ENCODE peak calls at places on chromosomes 12 and 14, in five cellular contexts. One of them, this sample, is unnamed.

GRCh38 chr12:9134981-9135628 is 19.4 kb upstream of the A2M start:
- DNase-seq in tibial nerve: no peak
- DNase-seq in choroid plexus epithelial cell: peak
- DNase-seq in pancreas: no peak
- DNase-seq in bronchial epithelial cell: peak
- DNase-seq in this sample: no peak

GRCh38 chr12:112294793-112295192 is 87.4 kb downstream of the HECTD4 start:
- DNase-seq in tibial nerve: no peak
- DNase-seq in choroid plexus epithelial cell: peak
- DNase-seq in pancreas: no peak
- DNase-seq in bronchial epithelial cell: peak
- DNase-seq in this sample: no peak

GRCh38 chr14:36271939-36272907 is 48.2 kb downstream of the MBIP start:
- DNase-seq in tibial nerve: no peak
- DNase-seq in choroid plexus epithelial cell: peak
- DNase-seq in pancreas: peak
- DNase-seq in bronchial epithelial cell: peak
- DNase-seq in this sample: peak

GRCh38 chr12:60184096-60184495 is 588.3 kb downstream of the SLC16A7 start:
- DNase-seq in tibial nerve: no peak
- DNase-seq in choroid plexus epithelial cell: no peak
- DNase-seq in pancreas: no peak
- DNase-seq in bronchial epithelial cell: no peak
- DNase-seq in this sample: no peak

GRCh38 chr14:71591929-71592328 is 340.3 kb upstream of the RGS6 start:
- DNase-seq in tibial nerve: no peak
- DNase-seq in choroid plexus epithelial cell: peak
- DNase-seq in pancreas: no peak
- DNase-seq in bronchial epithelial cell: peak
- DNase-seq in this sample: no peak

GRCh38 chr12:123160801-123161487 is 10.1 kb upstream of the PITPNM2 start:
- DNase-seq in tibial nerve: no peak
- DNase-seq in choroid plexus epithelial cell: peak
- DNase-seq in pancreas: no peak
- DNase-seq in bronchial epithelial cell: no peak
- DNase-seq in this sample: no peak

GRCh38 chr14:68473050-68473449 is 319.8 kb downstream of the ZFP36L1 start:
- DNase-seq in tibial nerve: no peak
- DNase-seq in choroid plexus epithelial cell: no peak
- DNase-seq in pancreas: peak
- DNase-seq in bronchial epithelial cell: no peak
- DNase-seq in this sample: no peak

GRCh38 chr12:24864796-24865125 is 84.1 kb downstream of the BCAT1 start:
- DNase-seq in tibial nerve: no peak
- DNase-seq in choroid plexus epithelial cell: peak
- DNase-seq in pancreas: no peak
- DNase-seq in bronchial epithelial cell: no peak
- DNase-seq in this sample: no peak

GRCh38 chr12:16352481-16352880 is 5.0 kb downstream of the MGST1 start:
- DNase-seq in tibial nerve: no peak
- DNase-seq in choroid plexus epithelial cell: peak
- DNase-seq in pancreas: no peak
- DNase-seq in bronchial epithelial cell: peak
- DNase-seq in this sample: no peak

GRCh38 chr14:29528889-29529288 is 398.8 kb downstream of the PRKD1 start:
- DNase-seq in tibial nerve: no peak
- DNase-seq in choroid plexus epithelial cell: peak
- DNase-seq in pancreas: no peak
- DNase-seq in bronchial epithelial cell: no peak
- DNase-seq in this sample: no peak

GRCh38 chr12:990649-991349 is at the start of gene ERC1:
- DNase-seq in tibial nerve: peak
- DNase-seq in choroid plexus epithelial cell: peak
- DNase-seq in pancreas: peak
- DNase-seq in bronchial epithelial cell: peak
- DNase-seq in this sample: peak

GRCh38 chr14:66652736-66653135 is 144.8 kb downstream of the GPHN start:
- DNase-seq in tibial nerve: no peak
- DNase-seq in choroid plexus epithelial cell: peak
- DNase-seq in pancreas: no peak
- DNase-seq in bronchial epithelial cell: no peak
- DNase-seq in this sample: no peak

GRCh38 chr14:33009673-33010072 is 71.0 kb downstream of the NPAS3 start:
- DNase-seq in tibial nerve: no peak
- DNase-seq in choroid plexus epithelial cell: no peak
- DNase-seq in pancreas: no peak
- DNase-seq in bronchial epithelial cell: no peak
- DNase-seq in this sample: no peak

GRCh38 chr12:70185301-70185700 is 57.9 kb upstream of the CNOT2 start:
- DNase-seq in tibial nerve: no peak
- DNase-seq in choroid plexus epithelial cell: no peak
- DNase-seq in pancreas: no peak
- DNase-seq in bronchial epithelial cell: peak
- DNase-seq in this sample: no peak

GRCh38 chr14:35258420-35258819 is 33.8 kb upstream of the PSMA6 start:
- DNase-seq in tibial nerve: no peak
- DNase-seq in choroid plexus epithelial cell: no peak
- DNase-seq in pancreas: no peak
- DNase-seq in bronchial epithelial cell: no peak
- DNase-seq in this sample: no peak

GRCh38 chr14:83071888-83072501 is 1538.3 kb upstream of the SEL1L start:
- DNase-seq in tibial nerve: no peak
- DNase-seq in choroid plexus epithelial cell: peak
- DNase-seq in pancreas: no peak
- DNase-seq in bronchial epithelial cell: peak
- DNase-seq in this sample: no peak

GRCh38 chr12:3119745-3120660 is 42.8 kb downstream of the TSPAN9 start:
- DNase-seq in tibial nerve: no peak
- DNase-seq in choroid plexus epithelial cell: peak
- DNase-seq in pancreas: peak
- DNase-seq in bronchial epithelial cell: peak
- DNase-seq in this sample: no peak

GRCh38 chr12:74641694-74642093 is 104.1 kb downstream of the ATXN7L3B start:
- DNase-seq in tibial nerve: no peak
- DNase-seq in choroid plexus epithelial cell: no peak
- DNase-seq in pancreas: no peak
- DNase-seq in bronchial epithelial cell: no peak
- DNase-seq in this sample: no peak

GRCh38 chr12:1935700-1936378 is 17.4 kb upstream of the CACNA2D4 start:
- DNase-seq in tibial nerve: no peak
- DNase-seq in choroid plexus epithelial cell: no peak
- DNase-seq in pancreas: peak
- DNase-seq in bronchial epithelial cell: no peak
- DNase-seq in this sample: peak

GRCh38 chr14:70045296-70045695 is 143.5 kb downstream of the SLC8A3 start:
- DNase-seq in tibial nerve: no peak
- DNase-seq in choroid plexus epithelial cell: no peak
- DNase-seq in pancreas: no peak
- DNase-seq in bronchial epithelial cell: peak
- DNase-seq in this sample: no peak

GRCh38 chr14:100032749-100033148 is 32.5 kb upstream of the EVL start:
- DNase-seq in tibial nerve: no peak
- DNase-seq in choroid plexus epithelial cell: no peak
- DNase-seq in pancreas: no peak
- DNase-seq in bronchial epithelial cell: no peak
- DNase-seq in this sample: no peak

GRCh38 chr12:122661938-122662337 is 41.2 kb downstream of the HCAR2 start:
- DNase-seq in tibial nerve: no peak
- DNase-seq in choroid plexus epithelial cell: no peak
- DNase-seq in pancreas: no peak
- DNase-seq in bronchial epithelial cell: no peak
- DNase-seq in this sample: no peak

GRCh38 chr12:18468521-18469075 is 207.3 kb downstream of the PIK3C2G start:
- DNase-seq in tibial nerve: no peak
- DNase-seq in choroid plexus epithelial cell: peak
- DNase-seq in pancreas: no peak
- DNase-seq in bronchial epithelial cell: peak
- DNase-seq in this sample: no peak

GRCh38 chr12:114186241-114187002 is 219.5 kb downstream of the TBX5 start:
- DNase-seq in tibial nerve: no peak
- DNase-seq in choroid plexus epithelial cell: no peak
- DNase-seq in pancreas: no peak
- DNase-seq in bronchial epithelial cell: no peak
- DNase-seq in this sample: no peak

GRCh38 chr12:45216983-45217485 is 1.1 kb downstream of the ANO6 start:
- DNase-seq in tibial nerve: no peak
- DNase-seq in choroid plexus epithelial cell: peak
- DNase-seq in pancreas: no peak
- DNase-seq in bronchial epithelial cell: peak
- DNase-seq in this sample: no peak

GRCh38 chr12:1825382-1826102 is 5.2 kb downstream of the LRTM2 start:
- DNase-seq in tibial nerve: no peak
- DNase-seq in choroid plexus epithelial cell: no peak
- DNase-seq in pancreas: no peak
- DNase-seq in bronchial epithelial cell: no peak
- DNase-seq in this sample: no peak

GRCh38 chr12:62605972-62606371 is 139.3 kb downstream of the MON2 start:
- DNase-seq in tibial nerve: no peak
- DNase-seq in choroid plexus epithelial cell: no peak
- DNase-seq in pancreas: no peak
- DNase-seq in bronchial epithelial cell: no peak
- DNase-seq in this sample: no peak

GRCh38 chr12:62604373-62604772 is 137.7 kb downstream of the MON2 start:
- DNase-seq in tibial nerve: no peak
- DNase-seq in choroid plexus epithelial cell: no peak
- DNase-seq in pancreas: no peak
- DNase-seq in bronchial epithelial cell: no peak
- DNase-seq in this sample: no peak

GRCh38 chr12:62604856-62605255 is 138.2 kb downstream of the MON2 start:
- DNase-seq in tibial nerve: no peak
- DNase-seq in choroid plexus epithelial cell: peak
- DNase-seq in pancreas: no peak
- DNase-seq in bronchial epithelial cell: peak
- DNase-seq in this sample: no peak

GRCh38 chr12:62603811-62604098 is 137.1 kb downstream of the MON2 start:
- DNase-seq in tibial nerve: no peak
- DNase-seq in choroid plexus epithelial cell: no peak
- DNase-seq in pancreas: no peak
- DNase-seq in bronchial epithelial cell: no peak
- DNase-seq in this sample: no peak

DNA sequence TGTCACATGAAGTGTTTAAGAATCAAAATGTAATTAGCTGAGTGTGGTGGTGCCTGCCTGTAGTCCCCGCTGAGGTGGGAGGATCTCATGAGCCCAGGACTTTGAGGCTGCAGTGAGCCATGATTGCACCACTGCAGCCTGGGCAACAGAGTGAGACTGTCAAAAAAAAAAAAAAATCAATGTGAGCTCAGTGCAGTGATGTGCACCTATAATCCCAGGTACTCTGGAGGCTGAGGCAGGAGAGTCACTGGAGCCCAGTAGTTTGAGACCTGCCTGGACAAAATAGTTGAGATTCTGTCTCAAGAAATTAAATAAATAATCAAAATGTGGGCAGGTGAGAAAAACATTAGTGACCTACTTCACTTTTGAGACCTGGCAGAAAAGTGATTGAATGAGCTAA is 140.0 kb downstream of the MON2 start:
- DNase-seq in tibial nerve: no peak
- DNase-seq in choroid plexus epithelial cell: no peak
- DNase-seq in pancreas: no peak
- DNase-seq in bronchial epithelial cell: no peak
- DNase-seq in this sample: no peak
- H3K4me3 ChIP-seq in tibial nerve: no peak
- H3K4me3 ChIP-seq in choroid plexus epithelial cell: no peak
- H3K4me3 ChIP-seq in pancreas: no peak
- H3K4me3 ChIP-seq in bronchial epithelial cell: no peak
- H3K4me3 ChIP-seq in this sample: no peak

DNA sequence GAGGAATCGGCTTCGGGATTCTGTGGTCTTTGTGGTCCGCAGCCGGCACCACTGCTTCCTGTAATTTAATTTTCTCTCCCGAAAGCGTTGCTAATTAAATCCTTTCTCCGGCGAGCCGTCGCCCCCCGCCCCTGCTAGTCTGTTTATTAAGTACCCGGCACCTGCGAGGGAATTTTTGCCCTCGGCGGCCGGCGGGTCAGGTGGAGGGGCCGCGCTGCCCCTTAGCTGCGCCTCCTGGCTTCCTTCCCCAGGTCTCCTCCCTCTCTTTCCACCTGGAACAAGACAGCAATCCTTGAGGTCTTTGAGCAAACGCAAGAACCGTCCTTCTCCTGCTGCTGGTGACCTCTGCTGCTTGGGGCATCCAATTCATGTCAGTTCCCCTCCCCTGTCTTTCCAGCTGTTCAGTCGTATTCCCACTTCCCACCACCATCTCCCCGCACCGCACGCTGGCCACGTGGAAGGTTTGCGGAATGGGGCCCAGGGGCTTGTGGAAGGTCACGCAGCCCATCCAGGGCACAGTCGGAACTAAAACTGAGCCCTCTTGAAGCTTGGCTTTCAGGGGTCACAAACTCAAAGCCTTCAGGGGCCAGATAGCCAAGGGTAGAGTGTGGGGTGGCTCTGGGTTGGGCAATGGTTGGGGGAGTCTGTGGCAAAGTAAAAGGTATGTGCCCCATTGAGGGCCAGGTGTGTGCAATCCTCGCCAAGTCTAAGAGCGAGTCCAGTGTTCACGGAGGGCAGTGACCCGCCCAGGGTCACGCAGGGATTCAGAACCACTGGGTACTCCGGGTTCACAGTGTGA is 16.1 kb downstream of the ZDHHC22 start:
- DNase-seq in tibial nerve: no peak
- DNase-seq in choroid plexus epithelial cell: no peak
- DNase-seq in pancreas: no peak
- DNase-seq in bronchial epithelial cell: no peak
- DNase-seq in this sample: no peak
- H3K4me3 ChIP-seq in tibial nerve: peak
- H3K4me3 ChIP-seq in choroid plexus epithelial cell: peak
- H3K4me3 ChIP-seq in pancreas: peak
- H3K4me3 ChIP-seq in bronchial epithelial cell: peak
- H3K4me3 ChIP-seq in this sample: peak

GRCh38 chr14:51849095-51849494 is 11.3 kb upstream of the GNG2 start:
- DNase-seq in tibial nerve: no peak
- DNase-seq in choroid plexus epithelial cell: no peak
- DNase-seq in pancreas: no peak
- DNase-seq in bronchial epithelial cell: peak
- DNase-seq in this sample: no peak

GRCh38 chr14:51845811-51846210 is 14.6 kb upstream of the GNG2 start:
- DNase-seq in tibial nerve: no peak
- DNase-seq in choroid plexus epithelial cell: peak
- DNase-seq in pancreas: no peak
- DNase-seq in bronchial epithelial cell: no peak
- DNase-seq in this sample: no peak

GRCh38 chr14:51847489-51847796 is 13.0 kb upstream of the GNG2 start:
- DNase-seq in tibial nerve: no peak
- DNase-seq in choroid plexus epithelial cell: no peak
- DNase-seq in pancreas: no peak
- DNase-seq in bronchial epithelial cell: no peak
- DNase-seq in this sample: no peak

GRCh38 chr14:51848120-51848519 is 12.3 kb upstream of the GNG2 start:
- DNase-seq in tibial nerve: no peak
- DNase-seq in choroid plexus epithelial cell: no peak
- DNase-seq in pancreas: no peak
- DNase-seq in bronchial epithelial cell: peak
- DNase-seq in this sample: no peak

GRCh38 chr14:51846631-51847488 is 13.6 kb upstream of the GNG2 start:
- DNase-seq in tibial nerve: no peak
- DNase-seq in choroid plexus epithelial cell: peak
- DNase-seq in pancreas: no peak
- DNase-seq in bronchial epithelial cell: no peak
- DNase-seq in this sample: peak
- H3K4me3 ChIP-seq in tibial nerve: peak
- H3K4me3 ChIP-seq in choroid plexus epithelial cell: no peak
- H3K4me3 ChIP-seq in pancreas: peak
- H3K4me3 ChIP-seq in bronchial epithelial cell: no peak
- H3K4me3 ChIP-seq in this sample: no peak

GRCh38 chr14:50335389-50335788 is 23.3 kb downstream of the DMAC2L start:
- DNase-seq in tibial nerve: peak
- DNase-seq in choroid plexus epithelial cell: peak
- DNase-seq in pancreas: no peak
- DNase-seq in bronchial epithelial cell: no peak
- DNase-seq in this sample: peak
- H3K4me3 ChIP-seq in tibial nerve: no peak
- H3K4me3 ChIP-seq in choroid plexus epithelial cell: no peak
- H3K4me3 ChIP-seq in pancreas: no peak
- H3K4me3 ChIP-seq in bronchial epithelial cell: no peak
- H3K4me3 ChIP-seq in this sample: no peak